ENCODE peak calls at places on chromosomes 12 and 14, in five cellular contexts. N is CD14-positive monocyte, V is AG10803, O is Caco-2, E is EL. Q is an unnamed sample.

GRCh38 chr14:50321009-50321660 is 9.0 kb downstream of the DMAC2L start:
- DNase-seq in N (peak), V (peak), O (peak), E (peak), Q (peak)

GRCh38 chr12:49377386-49377785 is 10.1 kb downstream of the SPATS2 start:
- DNase-seq in N (no peak), V (no peak), O (no peak), E (no peak), Q (no peak)

GRCh38 chr12:13004368-13004767 is 4.3 kb upstream of the HEBP1 start:
- DNase-seq in N (no peak), V (peak), O (no peak), E (no peak), Q (peak)

GRCh38 chr14:68571073-68571703 is 221.7 kb downstream of the ZFP36L1 start:
- DNase-seq in N (no peak), V (no peak), O (no peak), E (no peak), Q (no peak)

GRCh38 chr12:53054112-53054878 is 4.4 kb downstream of the TNS2 start:
- DNase-seq in N (peak), V (peak), O (peak), E (peak), Q (peak)

GRCh38 chr14:89486961-89487360 is 69.9 kb upstream of the FOXN3 start:
- DNase-seq in N (no peak), V (peak), O (no peak), E (no peak), Q (no peak)

GRCh38 chr12:19945559-19946485 is 422.5 kb upstream of the PDE3A start:
- DNase-seq in N (no peak), V (peak), O (no peak), E (peak), Q (peak)

GRCh38 chr12:7117670-7118069 is 8.7 kb upstream of the C1RL start:
- DNase-seq in N (no peak), V (no peak), O (no peak), E (no peak), Q (no peak)

GRCh38 chr14:21014761-21015190 is 10.1 kb downstream of the NDRG2 start:
- DNase-seq in N (peak), V (peak), O (peak), E (peak), Q (peak)